ENCODE peak calls at places on chromosomes 6 and 20, in six cellular contexts. D is transverse colon; B is nephron progenitor cell; U is HT-29; V is activated CD4-positive, CD25-positive, alpha-beta regulatory T cell treated with anti-CD3 and anti-CD28 coated beads, Interleukin-2, amount 50 U/mL, for 72 hours; E is iPS DF 6.9. M is an unnamed sample.

GRCh38 chr6:106084106-106084963 is 1.8 kb upstream of the PRDM1 start:
- DNase-seq in E (peak), B (peak), D (peak), V (no peak), U (peak), M (peak)

GRCh38 chr6:36066817-36067216 is 39.2 kb downstream of the MAPK14 start:
- DNase-seq in U (peak), V (no peak), B (no peak), E (no peak), D (no peak), M (no peak)

GRCh38 chr20:23096073-23096472 is 9.9 kb upstream of the CD93 start:
- DNase-seq in U (no peak), D (no peak), V (no peak), B (no peak), E (no peak), M (no peak)

GRCh38 chr6:16752206-16752867 is 8.9 kb downstream of the ATXN1 start:
- DNase-seq in U (peak), B (no peak), E (no peak), V (no peak), D (no peak), M (no peak)

GRCh38 chr20:50877232-50877631 is 54.0 kb downstream of the ADNP start:
- DNase-seq in D (no peak), U (no peak), B (no peak), V (no peak), E (no peak), M (peak)

GRCh38 chr6:131281471-131282270 is 146.4 kb downstream of the AKAP7 start:
- DNase-seq in B (peak), E (no peak), D (peak), U (no peak), V (peak), M (no peak)

GRCh38 chr6:168703970-168704369 is 263.0 kb downstream of the SMOC2 start:
- DNase-seq in D (no peak), E (no peak), V (no peak), U (no peak), B (no peak), M (no peak)

GRCh38 chr6:37620519-37620918 is 77.2 kb downstream of the MDGA1 start:
- DNase-seq in D (peak), V (no peak), E (no peak), U (peak), B (no peak), M (no peak)

GRCh38 chr6:90005048-90005827 is 111.0 kb downstream of the GJA10 start:
- DNase-seq in E (no peak), V (no peak), U (no peak), D (peak), B (no peak), M (no peak)

GRCh38 chr6:52098649-52099184 is 11.3 kb upstream of the PKHD1 start:
- DNase-seq in D (no peak), V (no peak), U (no peak), E (no peak), B (no peak), M (no peak)

GRCh38 chr6:111462770-111463391 is 20.1 kb downstream of the REV3L start:
- DNase-seq in E (no peak), U (no peak), D (no peak), B (no peak), V (no peak), M (no peak)

GRCh38 chr20:16672299-16672698 is 57.5 kb upstream of the SNRPB2 start:
- DNase-seq in E (no peak), U (no peak), B (no peak), D (no peak), V (no peak), M (no peak)

GRCh38 chr6:30744054-30744805 is at the start of gene IER3:
- DNase-seq in D (peak), B (peak), U (peak), V (peak), E (peak), M (no peak)

GRCh38 chr6:128860782-128861181 is 22.2 kb upstream of the LAMA2 start:
- DNase-seq in V (no peak), E (no peak), U (no peak), D (no peak), B (no peak), M (no peak)

GRCh38 chr6:49980898-49981297 is 11.5 kb upstream of the DEFB113 start:
- DNase-seq in B (no peak), E (no peak), U (no peak), D (no peak), V (no peak), M (no peak)

GRCh38 chr6:81750660-81751387 is 1.7 kb downstream of the TENT5A start:
- DNase-seq in D (no peak), B (no peak), U (no peak), E (no peak), V (no peak), M (no peak)

GRCh38 chr6:22099923-22100322 is 196.9 kb downstream of the PRL start:
- DNase-seq in E (no peak), V (no peak), D (no peak), B (no peak), U (no peak), M (no peak)

GRCh38 chr20:47921306-47922279 is 136.3 kb upstream of the SULF2 start:
- DNase-seq in D (no peak), V (no peak), B (no peak), U (peak), E (no peak), M (no peak)

GRCh38 chr6:32369678-32370077 is 2.0 kb downstream of the TSBP1 start:
- DNase-seq in V (no peak), B (no peak), D (no peak), E (no peak), U (no peak), M (no peak)

M was measured in NT2/D1.